ENCODE peak calls at places on chromosomes 16 and 17, in nine cellular contexts. One of them, this sample, is unnamed.

GRCh38 chr17:57332501-57332900 is 76.2 kb downstream of the MSI2 start:
- DNase-seq in PC-3: no peak
- DNase-seq in lung: no peak
- DNase-seq in activated naive CD4-positive, alpha-beta T cell treated with anti-CD3 and anti-CD28 coated beads, Interleukin-2, amount 10 ng/mL, durations not matched to agents 7 days and 5 days: no peak
- DNase-seq in effector memory CD8-positive, alpha-beta T cell: no peak
- DNase-seq in ureter: no peak
- DNase-seq in HT1080: no peak
- DNase-seq in stimulated activated CD8-positive, alpha-beta memory T cell treated with anti-CD3 and anti-CD28 coated beads, Interleukin-2, amount 100 ng/mL, for 1 hour: no peak
- DNase-seq in HuH-7: no peak
- DNase-seq in this sample: no peak

GRCh38 chr16:71626018-71626857 is at the start of gene MARVELD3:
- DNase-seq in HuH-7: peak; percentile 69
- DNase-seq in stimulated activated CD8-positive, alpha-beta memory T cell treated with anti-CD3 and anti-CD28 coated beads, Interleukin-2, amount 100 ng/mL, for 1 hour: no peak
- DNase-seq in ureter: peak; percentile 87
- DNase-seq in activated naive CD4-positive, alpha-beta T cell treated with anti-CD3 and anti-CD28 coated beads, Interleukin-2, amount 10 ng/mL, durations not matched to agents 7 days and 5 days: peak; percentile 48
- DNase-seq in effector memory CD8-positive, alpha-beta T cell: peak; percentile 25
- DNase-seq in lung: peak; percentile 89
- DNase-seq in HT1080: no peak
- DNase-seq in PC-3: peak; percentile 81
- DNase-seq in this sample: peak; percentile 99

GRCh38 chr17:70344356-70345060 is 175.2 kb downstream of the KCNJ2 start:
- DNase-seq in HuH-7: no peak
- DNase-seq in activated naive CD4-positive, alpha-beta T cell treated with anti-CD3 and anti-CD28 coated beads, Interleukin-2, amount 10 ng/mL, durations not matched to agents 7 days and 5 days: no peak
- DNase-seq in effector memory CD8-positive, alpha-beta T cell: no peak
- DNase-seq in ureter: no peak
- DNase-seq in stimulated activated CD8-positive, alpha-beta memory T cell treated with anti-CD3 and anti-CD28 coated beads, Interleukin-2, amount 100 ng/mL, for 1 hour: no peak
- DNase-seq in HT1080: peak; percentile 9
- DNase-seq in lung: no peak
- DNase-seq in PC-3: peak; percentile 26
- DNase-seq in this sample: no peak

GRCh38 chr16:11627822-11628457 is 40.3 kb upstream of the SNN start:
- DNase-seq in activated naive CD4-positive, alpha-beta T cell treated with anti-CD3 and anti-CD28 coated beads, Interleukin-2, amount 10 ng/mL, durations not matched to agents 7 days and 5 days: no peak
- DNase-seq in HT1080: peak; percentile 84
- DNase-seq in HuH-7: no peak
- DNase-seq in effector memory CD8-positive, alpha-beta T cell: no peak
- DNase-seq in lung: no peak
- DNase-seq in stimulated activated CD8-positive, alpha-beta memory T cell treated with anti-CD3 and anti-CD28 coated beads, Interleukin-2, amount 100 ng/mL, for 1 hour: no peak
- DNase-seq in PC-3: peak; percentile 82
- DNase-seq in ureter: peak; percentile 73
- DNase-seq in this sample: no peak

GRCh38 chr17:34015253-34015652 is 239.8 kb upstream of the CCL2 start:
- DNase-seq in ureter: no peak
- DNase-seq in HuH-7: no peak
- DNase-seq in stimulated activated CD8-positive, alpha-beta memory T cell treated with anti-CD3 and anti-CD28 coated beads, Interleukin-2, amount 100 ng/mL, for 1 hour: no peak
- DNase-seq in activated naive CD4-positive, alpha-beta T cell treated with anti-CD3 and anti-CD28 coated beads, Interleukin-2, amount 10 ng/mL, durations not matched to agents 7 days and 5 days: no peak
- DNase-seq in PC-3: no peak
- DNase-seq in effector memory CD8-positive, alpha-beta T cell: no peak
- DNase-seq in HT1080: peak; percentile 3
- DNase-seq in lung: no peak
- DNase-seq in this sample: no peak

GRCh38 chr17:41322264-41322902 is 6.9 kb upstream of the KRTAP17-1 start:
- DNase-seq in lung: no peak
- DNase-seq in activated naive CD4-positive, alpha-beta T cell treated with anti-CD3 and anti-CD28 coated beads, Interleukin-2, amount 10 ng/mL, durations not matched to agents 7 days and 5 days: no peak
- DNase-seq in ureter: no peak
- DNase-seq in PC-3: peak; percentile 65
- DNase-seq in effector memory CD8-positive, alpha-beta T cell: peak; percentile 24
- DNase-seq in HuH-7: peak; percentile 28
- DNase-seq in stimulated activated CD8-positive, alpha-beta memory T cell treated with anti-CD3 and anti-CD28 coated beads, Interleukin-2, amount 100 ng/mL, for 1 hour: no peak
- DNase-seq in HT1080: peak; percentile 46
- DNase-seq in this sample: no peak

GRCh38 chr16:69328854-69329316 is 1.5 kb downstream of the PDF start:
- DNase-seq in HT1080: peak; percentile 73
- DNase-seq in effector memory CD8-positive, alpha-beta T cell: no peak
- DNase-seq in HuH-7: no peak
- DNase-seq in activated naive CD4-positive, alpha-beta T cell treated with anti-CD3 and anti-CD28 coated beads, Interleukin-2, amount 10 ng/mL, durations not matched to agents 7 days and 5 days: no peak
- DNase-seq in ureter: no peak
- DNase-seq in PC-3: peak; percentile 73
- DNase-seq in stimulated activated CD8-positive, alpha-beta memory T cell treated with anti-CD3 and anti-CD28 coated beads, Interleukin-2, amount 100 ng/mL, for 1 hour: no peak
- DNase-seq in lung: no peak
- DNase-seq in this sample: peak; percentile 19

GRCh38 chr17:41920580-41920955 is 1.8 kb upstream of the ACLY start:
- DNase-seq in HT1080: no peak
- DNase-seq in ureter: no peak
- DNase-seq in effector memory CD8-positive, alpha-beta T cell: no peak
- DNase-seq in activated naive CD4-positive, alpha-beta T cell treated with anti-CD3 and anti-CD28 coated beads, Interleukin-2, amount 10 ng/mL, durations not matched to agents 7 days and 5 days: no peak
- DNase-seq in HuH-7: no peak
- DNase-seq in PC-3: no peak
- DNase-seq in stimulated activated CD8-positive, alpha-beta memory T cell treated with anti-CD3 and anti-CD28 coated beads, Interleukin-2, amount 100 ng/mL, for 1 hour: no peak
- DNase-seq in lung: no peak
- DNase-seq in this sample: no peak